ENCODE peak calls at places on chromosomes 6 and 20, in nine cellular contexts. Q, J, U, I, C, B, A, S and H are unnamed samples.

GRCh38 chr6:48111575-48111974 is 578 bp upstream of the PTCHD4 start:
- DNase-seq in Q (no peak), J (no peak), U (no peak), I (no peak), C (no peak), B (no peak), A (no peak), S (no peak), H (no peak)

GRCh38 chr6:13445005-13445743 is 42.2 kb downstream of the GFOD1 start:
- DNase-seq in Q (no peak), J (peak; percentile 73), U (peak; percentile 84), I (no peak), C (no peak), B (peak; percentile 56), A (no peak), S (no peak), H (no peak)

GRCh38 chr6:3732345-3733141 is 19.0 kb downstream of the PXDC1 start:
- DNase-seq in Q (peak; percentile 34), J (peak; percentile 77), U (peak; percentile 78), I (peak; percentile 49), C (no peak), B (no peak), A (no peak), S (peak; percentile 83), H (peak; percentile 49)

GRCh38 chr20:46572181-46572580 is 21.7 kb upstream of the OCSTAMP start:
- DNase-seq in Q (no peak), J (peak; percentile 39), U (no peak), I (no peak), C (no peak), B (no peak), A (no peak), S (no peak), H (no peak)

GRCh38 chr6:36627801-36628246 is 33.7 kb downstream of the SRSF3 start:
- DNase-seq in Q (no peak), J (peak; percentile 65), U (peak; percentile 83), I (no peak), C (peak; percentile 50), B (no peak), A (no peak), S (peak; percentile 73), H (no peak)

GRCh38 chr20:5402903-5403531 is 86.3 kb upstream of the PROKR2 start:
- DNase-seq in Q (no peak), J (no peak), U (peak; percentile 38), I (no peak), C (no peak), B (no peak), A (peak; percentile 5), S (no peak), H (no peak)

GRCh38 chr6:150936021-150936555 is 70.6 kb downstream of the MTHFD1L start:
- DNase-seq in Q (no peak), J (no peak), U (no peak), I (no peak), C (no peak), B (no peak), A (no peak), S (no peak), H (no peak)

GRCh38 chr6:6376845-6377244 is 56.4 kb upstream of the F13A1 start:
- DNase-seq in Q (no peak), J (no peak), U (no peak), I (no peak), C (no peak), B (no peak), A (no peak), S (no peak), H (no peak)

GRCh38 chr20:46739441-46740213 is 30.2 kb downstream of the SLC2A10 start:
- DNase-seq in Q (no peak), J (no peak), U (no peak), I (no peak), C (no peak), B (no peak), A (no peak), S (no peak), H (no peak)

GRCh38 chr20:53750827-53751393 is 157.3 kb upstream of the ZNF217 start:
- DNase-seq in Q (no peak), J (no peak), U (no peak), I (peak; percentile 3), C (no peak), B (no peak), A (peak; percentile 91), S (no peak), H (no peak)

GRCh38 chr6:132053523-132053922 is 102.4 kb upstream of the CCN2 start:
- DNase-seq in Q (no peak), J (no peak), U (no peak), I (no peak), C (no peak), B (no peak), A (no peak), S (no peak), H (no peak)

GRCh38 chr6:93423542-93423941 is 4.2 kb upstream of the EPHA7 start:
- DNase-seq in Q (no peak), J (peak; percentile 35), U (peak; percentile 46), I (no peak), C (no peak), B (no peak), A (no peak), S (no peak), H (no peak)

GRCh38 chr6:31920803-31921202 is 6.7 kb upstream of the C2 start:
- DNase-seq in Q (no peak), J (no peak), U (no peak), I (no peak), C (no peak), B (no peak), A (no peak), S (no peak), H (no peak)

GRCh38 chr6:107803957-107804356 is 20.2 kb downstream of the SCML4 start:
- DNase-seq in Q (no peak), J (no peak), U (no peak), I (no peak), C (no peak), B (no peak), A (no peak), S (no peak), H (no peak)

GRCh38 chr6:130587778-130588520 is 222.1 kb downstream of the TMEM200A start:
- DNase-seq in Q (no peak), J (no peak), U (no peak), I (no peak), C (no peak), B (peak; percentile 77), A (peak; percentile 26), S (no peak), H (no peak)

GRCh38 chr20:46931699-46932098 is 37.1 kb downstream of the EYA2 start:
- DNase-seq in Q (no peak), J (no peak), U (no peak), I (no peak), C (no peak), B (no peak), A (no peak), S (no peak), H (no peak)

GRCh38 chr6:56381852-56382251 is 134.5 kb upstream of the COL21A1 start:
- DNase-seq in Q (no peak), J (no peak), U (no peak), I (no peak), C (no peak), B (no peak), A (no peak), S (no peak), H (no peak)

GRCh38 chr20:1001981-1002681 is at the start of gene RSPO4:
- DNase-seq in Q (no peak), J (no peak), U (no peak), I (no peak), C (no peak), B (no peak), A (no peak), S (peak; percentile 60), H (no peak)

GRCh38 chr6:9516207-9516606 is 898.7 kb downstream of the TFAP2A start:
- DNase-seq in Q (no peak), J (no peak), U (no peak), I (no peak), C (no peak), B (no peak), A (no peak), S (no peak), H (no peak)

GRCh38 chr20:33693741-33694645 is 7.8 kb upstream of the E2F1 start:
- DNase-seq in Q (no peak), J (peak; percentile 61), U (peak; percentile 41), I (no peak), C (no peak), B (no peak), A (no peak), S (no peak), H (no peak)

GRCh38 chr6:168380956-168381605 is 59.9 kb upstream of the SMOC2 start:
- DNase-seq in Q (no peak), J (no peak), U (no peak), I (no peak), C (no peak), B (no peak), A (no peak), S (peak; percentile 55), H (no peak)

GRCh38 chr6:135006386-135006914 is 48.2 kb downstream of the HBS1L start:
- DNase-seq in Q (no peak), J (no peak), U (no peak), I (no peak), C (no peak), B (no peak), A (no peak), S (no peak), H (no peak)

GRCh38 chr20:61809006-61809770 is 256.5 kb downstream of the TAF4 start:
- DNase-seq in Q (no peak), J (no peak), U (no peak), I (no peak), C (no peak), B (no peak), A (no peak), S (no peak), H (no peak)

GRCh38 chr20:49594143-49594928 is 26.4 kb upstream of the PTGIS start:
- DNase-seq in Q (peak; percentile 51), J (peak; percentile 72), U (no peak), I (peak; percentile 42), C (no peak), B (no peak), A (peak; percentile 83), S (no peak), H (no peak)

GRCh38 chr20:44586289-44586911 is 4.0 kb downstream of the PKIG start:
- DNase-seq in Q (no peak), J (no peak), U (no peak), I (no peak), C (no peak), B (no peak), A (no peak), S (no peak), H (no peak)

GRCh38 chr6:35096129-35096852 is 44.8 kb downstream of the TCP11 start:
- DNase-seq in Q (no peak), J (no peak), U (peak; percentile 4), I (no peak), C (no peak), B (no peak), A (peak; percentile 59), S (no peak), H (no peak)

GRCh38 chr6:148140772-148141557 is 201.7 kb upstream of the SASH1 start:
- DNase-seq in Q (no peak), J (no peak), U (no peak), I (no peak), C (no peak), B (no peak), A (no peak), S (no peak), H (no peak)

GRCh38 chr6:435442-436307 is 44.1 kb downstream of the IRF4 start:
- DNase-seq in Q (no peak), J (no peak), U (no peak), I (no peak), C (no peak), B (no peak), A (no peak), S (no peak), H (no peak)

GRCh38 chr20:21175433-21175832 is 49.6 kb downstream of the KIZ start:
- DNase-seq in Q (no peak), J (no peak), U (no peak), I (no peak), C (no peak), B (no peak), A (no peak), S (no peak), H (no peak)